ENCODE peak calls at places on chromosomes 12 and 14, in eight cellular contexts. C is right atrium auricular region; S is MM.1S; M is AG09309; X is neuronal stem cell; G is BJ; V is CD8-positive, alpha-beta T cell; A is lower leg skin. E is an unnamed sample.

GRCh38 chr14:51208982-51209381 is 31.1 kb upstream of the TMX1 start:
- DNase-seq in C (no peak), S (no peak), M (no peak), X (no peak), G (no peak), V (no peak), A (no peak), E (no peak)

GRCh38 chr14:32473476-32473875 is 144.4 kb downstream of the AKAP6 start:
- DNase-seq in C (peak; percentile 66), S (no peak), M (no peak), X (no peak), G (peak; percentile 86), V (no peak), A (peak; percentile 84), E (no peak)

GRCh38 chr12:86838709-86839108 is 582.5 kb upstream of the MGAT4C start:
- DNase-seq in C (no peak), S (no peak), M (no peak), X (no peak), G (no peak), V (no peak), A (no peak), E (no peak)

GRCh38 chr14:37992489-37992888 is 215.2 kb upstream of the SSTR1 start:
- DNase-seq in C (no peak), S (no peak), M (no peak), X (no peak), G (no peak), V (no peak), A (no peak), E (no peak)

GRCh38 chr12:57001448-57001906 is 4.9 kb downstream of the ZBTB39 start:
- DNase-seq in C (peak; percentile 72), S (peak; percentile 58), M (no peak), X (peak; percentile 78), G (no peak), V (peak; percentile 73), A (no peak), E (peak; percentile 49)

GRCh38 chr14:70654609-70655008 is 12.9 kb downstream of the TTC9 start:
- DNase-seq in C (no peak), S (no peak), M (no peak), X (no peak), G (no peak), V (no peak), A (no peak), E (no peak)

GRCh38 chr12:113663396-113663795 is 191.7 kb upstream of the LHX5 start:
- DNase-seq in C (no peak), S (no peak), M (no peak), X (no peak), G (no peak), V (no peak), A (no peak), E (no peak)

GRCh38 chr14:64518229-64518628 is 13.7 kb downstream of the ZBTB1 start:
- DNase-seq in C (no peak), S (no peak), M (no peak), X (no peak), G (no peak), V (no peak), A (no peak), E (no peak)

GRCh38 chr14:52267501-52268190 is at the start of gene PTGDR:
- DNase-seq in C (no peak), S (no peak), M (no peak), X (peak; percentile 30), G (no peak), V (peak; percentile 70), A (no peak), E (no peak)

GRCh38 chr14:102875652-102876051 is 46.8 kb upstream of the AMN start:
- DNase-seq in C (no peak), S (no peak), M (no peak), X (no peak), G (no peak), V (no peak), A (no peak), E (no peak)

GRCh38 chr12:2582631-2583616 is 211.8 kb upstream of the FKBP4 start:
- DNase-seq in C (no peak), S (peak; percentile 76), M (no peak), X (peak; percentile 60), G (no peak), V (peak; percentile 52), A (no peak), E (peak; percentile 12)

GRCh38 chr14:23364164-23364571 is 804 bp downstream of the EFS start:
- DNase-seq in C (peak; percentile 80), S (no peak), M (no peak), X (peak; percentile 21), G (no peak), V (no peak), A (peak; percentile 72), E (no peak)

GRCh38 chr14:50388256-50388931 is 8.3 kb downstream of the CDKL1 start:
- DNase-seq in C (no peak), S (no peak), M (no peak), X (no peak), G (no peak), V (no peak), A (no peak), E (no peak)

GRCh38 chr14:94598816-94599655 is 13.2 kb upstream of the SERPINA3 start:
- DNase-seq in C (peak; percentile 86), S (no peak), M (peak; percentile 86), X (no peak), G (peak; percentile 60), V (no peak), A (peak; percentile 82), E (no peak)

GRCh38 chr12:66861157-66861750 is 182.4 kb upstream of the GRIP1 start:
- DNase-seq in C (peak; percentile 76), S (peak; percentile 72), M (peak; percentile 8), X (peak; percentile 58), G (peak; percentile 0), V (peak; percentile 82), A (peak; percentile 35), E (peak; percentile 34)

GRCh38 chr12:120468271-120468845 is 1.2 kb downstream of the SRSF9 start:
- DNase-seq in C (no peak), S (no peak), M (no peak), X (peak; percentile 31), G (no peak), V (no peak), A (no peak), E (no peak)

GRCh38 chr14:35299708-35300107 is 7.5 kb downstream of the PSMA6 start:
- DNase-seq in C (no peak), S (no peak), M (no peak), X (no peak), G (no peak), V (no peak), A (no peak), E (no peak)

GRCh38 chr14:59768855-59769254 is 101.7 kb downstream of the RTN1 start:
- DNase-seq in C (no peak), S (no peak), M (no peak), X (no peak), G (no peak), V (no peak), A (no peak), E (no peak)

GRCh38 chr12:85872497-85873091 is 1.5 kb upstream of the NTS start:
- DNase-seq in C (no peak), S (peak; percentile 73), M (peak; percentile 32), X (peak; percentile 51), G (no peak), V (no peak), A (no peak), E (peak; percentile 49)

GRCh38 chr12:83996671-83997070 is 915.9 kb downstream of the SLC6A15 start:
- DNase-seq in C (no peak), S (no peak), M (no peak), X (no peak), G (no peak), V (no peak), A (no peak), E (no peak)

GRCh38 chr14:101501341-101501740 is 60.0 kb upstream of the DIO3 start:
- DNase-seq in C (peak; percentile 36), S (no peak), M (no peak), X (no peak), G (no peak), V (no peak), A (no peak), E (no peak)

GRCh38 chr14:51574009-51574408 is 77.7 kb upstream of the FRMD6 start:
- DNase-seq in C (no peak), S (no peak), M (no peak), X (no peak), G (no peak), V (no peak), A (no peak), E (no peak)

GRCh38 chr14:49774111-49774510 is 6.2 kb downstream of the KLHDC2 start:
- DNase-seq in C (no peak), S (no peak), M (no peak), X (no peak), G (no peak), V (no peak), A (no peak), E (no peak)

GRCh38 chr12:114678718-114679117 is 5.3 kb downstream of the TBX3 start:
- DNase-seq in C (no peak), S (no peak), M (no peak), X (no peak), G (no peak), V (no peak), A (no peak), E (no peak)
- H3K4me3 ChIP-seq in C (peak overlapping the region; percentile 67), S (no peak overlapping the region), M (peak overlapping the region; percentile 78), X (no peak overlapping the region), G (peak overlapping the region; percentile 93), V (no peak overlapping the region), A (no peak overlapping the region), E (no peak overlapping the region)

DNA sequence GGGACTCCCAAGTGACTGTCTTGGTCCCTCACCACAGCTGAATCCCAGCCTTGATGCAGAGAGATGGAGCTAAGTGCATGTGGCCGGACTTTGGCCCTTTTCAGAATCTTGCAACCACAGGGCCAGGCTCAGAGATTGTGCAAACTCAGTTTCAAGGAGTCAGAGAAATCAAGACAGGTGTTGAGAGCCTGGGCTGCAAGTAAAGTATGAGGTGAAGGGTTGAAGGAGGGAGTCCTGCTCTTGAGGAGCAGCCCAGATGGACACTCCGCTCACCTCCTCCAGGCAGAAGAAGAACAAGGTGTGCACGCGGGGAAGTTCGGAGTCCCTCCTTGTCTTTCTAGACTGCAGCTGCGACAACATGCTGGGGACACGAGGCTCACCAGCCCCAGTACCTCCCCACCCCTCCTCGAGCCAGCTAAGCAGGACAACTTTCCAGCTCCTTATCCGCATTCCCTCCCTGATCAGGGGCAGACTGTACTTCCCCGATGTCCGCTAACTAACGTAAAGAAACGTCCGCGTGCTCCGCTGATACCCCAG is 6.4 kb upstream of the BMP4 start:
- DNase-seq in C (no peak), S (no peak), M (no peak), X (no peak), G (no peak), V (no peak), A (no peak), E (no peak)
- H3K4me3 ChIP-seq in C (peak overlapping the region; percentile 50), S (no peak overlapping the region), M (peak overlapping the region; percentile 38), X (peak overlapping the region; percentile 74), G (peak overlapping the region; percentile 35), V (no peak overlapping the region), A (no peak overlapping the region), E (no peak overlapping the region)

GRCh38 chr14:33676135-33676566 is 274.7 kb downstream of the EGLN3 start:
- DNase-seq in C (no peak), S (peak; percentile 56), M (no peak), X (peak; percentile 37), G (no peak), V (no peak), A (peak; percentile 19), E (peak; percentile 2)
- H3K4me3 ChIP-seq in C (peak overlapping the region; percentile 11), S (peak overlapping the region; percentile 70), M (no peak overlapping the region), X (no peak overlapping the region), G (no peak overlapping the region), V (no peak overlapping the region), A (no peak overlapping the region), E (no peak overlapping the region)

GRCh38 chr12:118213452-118213851 is 77.5 kb downstream of the PEBP1 start:
- DNase-seq in C (no peak), S (no peak), M (no peak), X (no peak), G (no peak), V (no peak), A (no peak), E (no peak)

GRCh38 chr12:118212627-118213026 is 76.7 kb downstream of the PEBP1 start:
- DNase-seq in C (no peak), S (no peak), M (no peak), X (no peak), G (no peak), V (no peak), A (no peak), E (no peak)
- H3K4me3 ChIP-seq in C (no peak overlapping the region), S (no peak overlapping the region), M (no peak overlapping the region), X (no peak overlapping the region), G (no peak overlapping the region), V (no peak overlapping the region), A (no peak overlapping the region), E (no peak overlapping the region)